ENCODE peak calls at places on chromosomes 4 and X, in six cellular contexts. X, Q, D, H, E and M are unnamed samples.

GRCh38 chrX:42704454-42704853 is 73.5 kb downstream of the PPP1R2C start:
- DNase-seq in X (no peak), Q (no peak), D (peak), H (no peak), E (no peak), M (no peak)

GRCh38 chr4:181432347-181432746 is 810.9 kb upstream of the TENM3 start:
- DNase-seq in X (no peak), Q (no peak), D (no peak), H (no peak), E (no peak), M (no peak)

GRCh38 chr4:66855956-66856355 is 689.3 kb downstream of the CENPC start:
- DNase-seq in X (no peak), Q (no peak), D (no peak), H (no peak), E (no peak), M (no peak)

GRCh38 chr4:138092060-138092459 is 150.1 kb downstream of the SLC7A11 start:
- DNase-seq in X (no peak), Q (no peak), D (no peak), H (no peak), E (no peak), M (no peak)

GRCh38 chrX:131273024-131273423 is 16.1 kb downstream of the IGSF1 start:
- DNase-seq in X (no peak), Q (no peak), D (no peak), H (no peak), E (no peak), M (no peak)

GRCh38 chr4:48499551-48500066 is 9.6 kb downstream of the ZAR1 start:
- DNase-seq in X (no peak), Q (no peak), D (no peak), H (no peak), E (no peak), M (no peak)

GRCh38 chr4:5322321-5322720 is 271.0 kb downstream of the STK32B start:
- DNase-seq in X (no peak), Q (no peak), D (no peak), H (no peak), E (no peak), M (no peak)

GRCh38 chrX:1860936-1861670 is 246.2 kb downstream of the ASMT start:
- DNase-seq in X (no peak), Q (no peak), D (no peak), H (no peak), E (no peak), M (no peak)

GRCh38 chrX:147403075-147403474 is 508.6 kb upstream of the FMR1 start:
- DNase-seq in X (no peak), Q (no peak), D (no peak), H (no peak), E (no peak), M (no peak)

GRCh38 chrX:23403849-23404248 is 69.2 kb downstream of the PTCHD1 start:
- DNase-seq in X (no peak), Q (no peak), D (no peak), H (no peak), E (no peak), M (no peak)

GRCh38 chr4:22434895-22435294 is 81.0 kb downstream of the ADGRA3 start:
- DNase-seq in X (no peak), Q (no peak), D (peak), H (peak), E (no peak), M (peak)

GRCh38 chrX:17377047-17377692 is 2.2 kb downstream of the NHS start:
- DNase-seq in X (peak), Q (peak), D (peak), H (peak), E (no peak), M (peak)

GRCh38 chr4:2796261-2797187 is 3.6 kb downstream of the SH3BP2 start:
- DNase-seq in X (no peak), Q (no peak), D (no peak), H (peak), E (no peak), M (peak)

GRCh38 chrX:115232933-115233496 is 881 bp downstream of the LRCH2 start:
- DNase-seq in X (no peak), Q (no peak), D (no peak), H (no peak), E (no peak), M (no peak)

GRCh38 chr4:15906024-15906443 is 32.5 kb downstream of the FGFBP1 start:
- DNase-seq in X (no peak), Q (peak), D (peak), H (no peak), E (no peak), M (peak)

GRCh38 chrX:23344208-23344903 is 9.7 kb downstream of the PTCHD1 start:
- DNase-seq in X (no peak), Q (no peak), D (no peak), H (no peak), E (no peak), M (no peak)

GRCh38 chr4:183988874-183989273 is 83.8 kb downstream of the STOX2 start:
- DNase-seq in X (no peak), Q (no peak), D (no peak), H (no peak), E (no peak), M (no peak)